ENCODE peak calls at places on chromosomes 13 and 19, in eight cellular contexts. I, M, U, A, P, B, T and G are unnamed samples.
A peak's percentile ranks its signal among the peaks of the same experiment; 100 is the strongest.

GRCh38 chr13:98202026-98202425 is 25.0 kb upstream of the RNF113B start:
- DNase-seq in B (no peak), U (no peak), P (no peak), I (no peak), T (no peak), M (no peak), A (no peak), G (no peak)

GRCh38 chr13:113083022-113083373 is 22.6 kb upstream of the F7 start:
- DNase-seq in B (no peak), A (no peak), T (no peak), U (no peak), I (no peak), P (no peak), M (no peak), G (no peak)

GRCh38 chr19:5624154-5624663 is 1.3 kb downstream of the SAFB start:
- DNase-seq in T (no peak), P (peak; percentile 40), B (no peak), I (peak; percentile 52), M (no peak), U (no peak), A (no peak), G (no peak)

GRCh38 chr19:58228584-58229254 is at the start of gene ZNF544:
- DNase-seq in T (peak; percentile 19), M (peak; percentile 10), B (no peak), I (peak; percentile 89), A (peak; percentile 76), U (peak; percentile 84), P (peak; percentile 86), G (peak; percentile 50)

GRCh38 chr13:99459101-99459500 is 42.2 kb upstream of the TM9SF2 start:
- DNase-seq in B (no peak), A (no peak), I (no peak), T (no peak), P (no peak), M (no peak), U (no peak), G (no peak)

GRCh38 chr19:12890787-12891552 is at the start of gene GCDH:
- DNase-seq in U (peak; percentile 99), A (peak; percentile 98), B (peak; percentile 95), M (peak; percentile 93), T (peak; percentile 95), P (peak; percentile 100), I (peak; percentile 100), G (peak; percentile 100)

GRCh38 chr19:42303876-42304275 is 1.5 kb upstream of the PAFAH1B3 start:
- DNase-seq in A (no peak), P (no peak), B (no peak), I (no peak), M (no peak), T (no peak), U (no peak), G (no peak)

GRCh38 chr19:44883962-44884361 is 7.1 kb upstream of the TOMM40 start:
- DNase-seq in T (no peak), U (no peak), A (no peak), I (no peak), B (no peak), M (no peak), P (no peak), G (no peak)

GRCh38 chr19:50269653-50270052 is 59.5 kb downstream of the KCNC3 start:
- DNase-seq in A (no peak), I (no peak), T (no peak), P (no peak), M (no peak), B (no peak), U (no peak), G (no peak)

GRCh38 chr19:44887648-44888047 is 3.4 kb upstream of the TOMM40 start:
- DNase-seq in M (no peak), P (no peak), T (no peak), B (no peak), U (no peak), A (no peak), I (no peak), G (no peak)

GRCh38 chr19:33809960-33810359 is 13.3 kb downstream of the KCTD15 start:
- DNase-seq in A (no peak), I (no peak), M (no peak), U (no peak), B (no peak), T (no peak), P (no peak), G (peak; percentile 53)

GRCh38 chr19:47306303-47306702 is 3.4 kb upstream of the C5AR1 start:
- DNase-seq in T (no peak), A (no peak), P (no peak), B (no peak), M (no peak), U (no peak), I (no peak), G (no peak)

GRCh38 chr13:33090755-33091454 is 74.7 kb downstream of the KL start:
- DNase-seq in P (no peak), A (no peak), B (no peak), T (no peak), U (no peak), I (no peak), M (no peak), G (no peak)

GRCh38 chr19:9700229-9700981 is 25.5 kb upstream of the ZNF562 start:
- DNase-seq in M (no peak), A (no peak), B (no peak), U (no peak), I (no peak), T (no peak), P (no peak), G (no peak)

GRCh38 chr13:30796132-30796832 is 60.9 kb downstream of the ALOX5AP start:
- DNase-seq in M (no peak), U (no peak), T (no peak), P (peak; percentile 57), B (no peak), I (no peak), A (peak; percentile 56), G (peak; percentile 53)

GRCh38 chr13:66532146-66532545 is 698.0 kb downstream of the PCDH9 start:
- DNase-seq in M (no peak), U (no peak), A (no peak), B (peak; percentile 26), I (no peak), P (peak; percentile 24), T (peak; percentile 75), G (peak; percentile 0)

GRCh38 chr19:19034204-19034624 is 811 bp downstream of the ARMC6 start:
- DNase-seq in A (peak; percentile 91), U (peak; percentile 86), T (peak; percentile 20), I (peak; percentile 87), M (peak; percentile 46), P (peak; percentile 72), B (peak; percentile 12), G (peak; percentile 84)

GRCh38 chr19:52120286-52120685 is 19.5 kb downstream of the ZNF616 start:
- DNase-seq in I (no peak), M (no peak), T (no peak), U (no peak), P (no peak), A (no peak), B (no peak), G (no peak)

GRCh38 chr19:51511353-51511752 is 9.8 kb upstream of the SIGLEC12 start:
- DNase-seq in I (peak; percentile 85), U (no peak), T (no peak), A (no peak), P (peak; percentile 16), B (no peak), M (no peak), G (peak; percentile 9)

GRCh38 chr13:41213316-41213715 is 18.9 kb upstream of the KBTBD7 start:
- DNase-seq in U (no peak), M (no peak), T (no peak), P (no peak), B (no peak), A (no peak), I (no peak), G (no peak)

GRCh38 chr19:7942981-7943443 is 454 bp downstream of the TIMM44 start:
- DNase-seq in B (no peak), I (no peak), U (no peak), M (no peak), P (no peak), A (no peak), T (no peak), G (no peak)

GRCh38 chr19:45613926-45614725 is 12.1 kb upstream of the GPR4 start:
- DNase-seq in U (no peak), I (no peak), A (peak; percentile 98), T (peak; percentile 81), P (peak; percentile 94), B (peak; percentile 84), M (no peak), G (peak; percentile 87)

GRCh38 chr13:49403966-49404365 is 39.9 kb downstream of the CAB39L start:
- DNase-seq in M (no peak), P (no peak), T (no peak), A (no peak), U (no peak), I (no peak), B (no peak), G (no peak)

GRCh38 chr13:50378513-50378970 is 363.3 kb downstream of the KCNRG start:
- DNase-seq in M (no peak), U (no peak), I (no peak), A (no peak), P (no peak), B (no peak), T (no peak), G (no peak)

GRCh38 chr13:75395056-75395455 is 86.9 kb downstream of the TBC1D4 start:
- DNase-seq in M (no peak), A (no peak), I (no peak), B (no peak), T (no peak), P (no peak), U (no peak), G (no peak)

GRCh38 chr13:27599845-27600553 is 20.3 kb downstream of the LNX2 start:
- DNase-seq in I (peak; percentile 41), M (no peak), P (peak; percentile 56), T (peak; percentile 65), U (no peak), A (peak; percentile 64), B (no peak), G (no peak)

GRCh38 chr13:89324582-89324981 is 1653.4 kb downstream of the SLITRK5 start:
- DNase-seq in U (no peak), P (no peak), T (no peak), B (no peak), I (peak; percentile 60), A (no peak), M (no peak), G (no peak)

GRCh38 chr13:48660356-48661076 is 6.8 kb downstream of the CYSLTR2 start:
- DNase-seq in A (no peak), I (no peak), M (no peak), P (no peak), B (no peak), U (no peak), T (no peak), G (no peak)

GRCh38 chr19:40723661-40724254 is 6.8 kb downstream of the ITPKC start:
- DNase-seq in B (no peak), T (no peak), I (no peak), U (no peak), M (no peak), P (no peak), A (no peak), G (no peak)